ENCODE peak calls at places on chromosomes 16 and 17, in eight cellular contexts. K, N, J, T, B, U, C and F are unnamed samples.

GRCh38 chr17:83068641-83069570 is 10.5 kb upstream of the METRNL start:
- DNase-seq in U (no peak), J (no peak), N (peak), K (no peak), B (no peak), T (no peak), C (no peak), F (no peak)

GRCh38 chr17:56290486-56291118 is 137.3 kb downstream of the ANKFN1 start:
- DNase-seq in B (no peak), T (no peak), C (no peak), K (no peak), J (no peak), N (no peak), U (no peak), F (peak)

GRCh38 chr17:57788710-57789109 is 43.6 kb upstream of the CCDC182 start:
- DNase-seq in T (no peak), U (no peak), N (no peak), B (no peak), C (no peak), J (no peak), K (no peak), F (no peak)

GRCh38 chr17:49624896-49625295 is 49.2 kb downstream of the NXPH3 start:
- DNase-seq in U (no peak), K (no peak), N (no peak), J (no peak), C (no peak), T (no peak), B (peak), F (peak)

GRCh38 chr16:30354423-30355143 is 525 bp downstream of the CD2BP2 start:
- DNase-seq in J (no peak), T (no peak), B (no peak), K (no peak), C (peak), U (no peak), N (no peak), F (no peak)

GRCh38 chr17:36722121-36722902 is 120.9 kb downstream of the MRM1 start:
- DNase-seq in N (peak), C (peak), J (no peak), B (peak), T (peak), U (peak), K (no peak), F (peak)

GRCh38 chr16:79483336-79483735 is 117.2 kb downstream of the MAF start:
- DNase-seq in C (no peak), T (no peak), K (no peak), B (no peak), N (no peak), J (no peak), U (no peak), F (no peak)

GRCh38 chr17:56752263-56752662 is 81.5 kb downstream of the C17orf67 start:
- DNase-seq in B (peak), K (no peak), C (no peak), J (no peak), N (no peak), T (no peak), U (no peak), F (no peak)

GRCh38 chr17:74480290-74480689 is 13.9 kb downstream of the CD300A start:
- DNase-seq in K (no peak), B (no peak), U (no peak), J (no peak), N (no peak), C (no peak), T (no peak), F (no peak)

GRCh38 chr17:3911271-3912053 is 4.8 kb downstream of the P2RX1 start:
- DNase-seq in U (peak), N (no peak), T (no peak), K (no peak), B (no peak), J (no peak), C (no peak), F (no peak)

GRCh38 chr16:23859713-23860269 is 24.0 kb downstream of the PRKCB start:
- DNase-seq in B (no peak), U (no peak), N (no peak), J (no peak), C (no peak), K (no peak), T (no peak), F (no peak)
- H3K4me3 ChIP-seq in B (no peak), U (no peak), N (no peak), J (no peak), C (no peak), K (no peak), T (no peak), F (no peak)

DNA sequence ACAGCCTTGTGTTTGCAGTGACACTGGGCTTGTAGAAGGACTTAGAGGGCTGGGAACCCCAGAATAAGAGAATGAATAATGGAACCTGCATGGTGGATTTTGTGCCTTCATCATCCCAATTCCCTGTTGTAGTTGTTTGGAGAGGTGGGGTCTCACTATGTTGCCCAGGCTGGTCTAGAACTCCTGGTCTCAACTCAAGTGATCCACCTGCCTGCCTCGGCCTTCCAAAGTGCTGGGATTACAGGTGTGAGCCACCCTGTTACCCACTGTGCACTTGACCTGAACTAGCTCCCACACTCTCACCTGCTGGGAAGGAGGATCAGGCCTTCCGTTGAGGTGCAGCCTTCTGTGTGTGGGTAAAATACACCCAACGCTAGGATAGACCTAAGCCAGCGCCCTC is 55.4 kb downstream of the RAP1GAP2 start:
- DNase-seq in N (no peak), J (no peak), T (no peak), C (no peak), B (no peak), K (no peak), U (no peak), F (no peak)
- H3K4me3 ChIP-seq in N (no peak), J (no peak), T (no peak), C (no peak), B (no peak), K (no peak), U (no peak), F (no peak)

DNA sequence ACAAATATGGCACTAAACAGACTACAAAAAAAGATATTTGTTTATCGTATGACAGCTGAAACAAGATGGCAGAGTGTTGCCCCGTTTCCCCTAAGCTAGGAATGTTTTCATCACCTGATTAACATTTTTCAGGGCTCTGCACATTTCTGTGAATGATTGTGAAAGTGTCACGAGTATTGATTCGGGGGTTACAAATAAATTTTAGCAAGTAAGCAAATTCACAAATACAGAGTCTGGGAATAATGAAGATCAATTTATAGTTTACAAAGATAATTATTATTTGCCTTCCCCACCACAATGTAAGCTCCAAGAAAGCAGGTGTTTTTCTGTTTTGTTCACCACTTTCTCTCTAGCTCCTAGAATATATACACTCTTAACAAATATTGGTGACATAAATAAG is 361.2 kb upstream of the ERCC4 start:
- DNase-seq in U (no peak), K (no peak), T (no peak), B (no peak), N (no peak), J (no peak), C (no peak), F (no peak)
- H3K4me3 ChIP-seq in U (no peak), K (no peak), T (no peak), B (no peak), N (no peak), J (no peak), C (no peak), F (no peak)

GRCh38 chr17:30378797-30379302 is at the start of gene CPD:
- DNase-seq in K (peak), J (peak), C (peak), B (peak), N (peak), U (peak), T (peak), F (peak)

GRCh38 chr17:30379303-30380105 is 777 bp downstream of the CPD start:
- DNase-seq in J (no peak), T (no peak), B (no peak), C (no peak), K (no peak), U (peak), N (peak), F (no peak)

GRCh38 chr17:30382345-30382744 is 3.6 kb downstream of the CPD start:
- DNase-seq in B (no peak), T (no peak), U (no peak), C (no peak), N (no peak), K (no peak), J (no peak), F (no peak)

GRCh38 chr17:30380106-30380420 is 1.3 kb downstream of the CPD start:
- DNase-seq in J (no peak), T (no peak), B (peak), C (peak), K (no peak), N (no peak), U (no peak), F (peak)

GRCh38 chr17:30380643-30381419 is 2.1 kb downstream of the CPD start:
- DNase-seq in J (no peak), N (no peak), B (no peak), K (no peak), T (no peak), C (no peak), U (no peak), F (no peak)
- H3K4me3 ChIP-seq in J (peak), N (peak), B (peak), K (peak), T (no peak), C (peak), U (no peak), F (peak)

GRCh38 chr17:8001976-8002645 is at the start of gene GUCY2D:
- DNase-seq in J (no peak), K (no peak), N (no peak), U (no peak), T (no peak), C (no peak), B (no peak), F (no peak)
- H3K4me3 ChIP-seq in J (no peak), K (no peak), N (peak), U (no peak), T (peak), C (no peak), B (no peak), F (no peak)

GRCh38 chr17:42233994-42234393 is 39.7 kb upstream of the GHDC start:
- DNase-seq in T (no peak), U (no peak), K (no peak), N (peak), B (no peak), C (no peak), J (no peak), F (no peak)

GRCh38 chr17:42233148-42233547 is 38.9 kb upstream of the GHDC start:
- DNase-seq in U (no peak), C (no peak), J (no peak), B (peak), K (no peak), T (no peak), N (no peak), F (no peak)

GRCh38 chr17:42230225-42230624 is 35.9 kb upstream of the GHDC start:
- DNase-seq in U (no peak), C (no peak), B (no peak), T (no peak), N (peak), J (no peak), K (no peak), F (no peak)

GRCh38 chr17:42224651-42225050 is 30.4 kb upstream of the GHDC start:
- DNase-seq in B (no peak), C (no peak), T (no peak), K (no peak), N (no peak), J (no peak), U (no peak), F (no peak)

GRCh38 chr17:42227849-42228696 is 33.8 kb upstream of the GHDC start:
- DNase-seq in N (peak), K (no peak), B (peak), U (no peak), J (no peak), C (no peak), T (no peak), F (no peak)
- H3K4me3 ChIP-seq in N (no peak), K (no peak), B (no peak), U (no peak), J (no peak), C (no peak), T (no peak), F (no peak)

DNA sequence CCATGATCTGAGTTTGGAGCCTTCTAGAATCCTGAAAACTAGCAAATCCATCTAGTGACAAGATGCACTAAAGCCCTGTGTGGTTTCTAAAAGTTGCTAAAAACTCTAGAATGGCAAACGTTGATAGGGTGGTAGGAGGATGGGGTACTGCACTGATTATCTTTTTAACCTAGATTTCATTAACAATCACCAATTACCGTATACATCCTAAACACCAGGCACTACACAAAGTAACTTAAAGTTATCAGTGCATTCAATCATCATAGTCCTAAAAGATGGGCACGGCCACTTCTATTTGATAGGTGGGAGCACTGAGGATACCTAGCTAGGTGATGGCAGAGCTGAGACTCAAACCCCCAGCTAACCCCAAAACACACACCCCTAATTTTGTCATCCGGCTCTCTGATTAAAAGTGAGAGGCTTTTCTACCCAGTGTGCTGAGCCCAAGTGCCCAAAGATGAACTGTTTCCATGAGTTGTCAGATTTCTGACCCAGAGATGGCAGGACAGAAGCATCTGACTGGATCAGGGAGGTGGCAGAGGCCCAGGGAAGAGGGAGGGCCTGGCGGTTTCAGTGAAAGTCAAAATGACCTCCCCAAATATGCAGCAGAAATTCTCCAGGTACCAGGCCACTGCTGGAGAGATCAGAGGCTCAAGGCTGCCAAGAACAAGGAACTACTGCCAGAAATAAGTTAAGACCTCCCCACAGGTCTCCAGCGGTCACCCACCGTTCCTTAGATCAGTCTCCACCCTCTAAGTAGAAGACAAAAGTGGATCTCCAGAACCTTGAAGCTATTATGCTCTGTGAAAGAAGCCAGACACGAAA is 396.8 kb downstream of the SOX9 start:
- DNase-seq in C (no peak), B (no peak), U (no peak), N (no peak), K (no peak), J (no peak), T (no peak), F (peak)
- H3K4me3 ChIP-seq in C (no peak), B (no peak), U (no peak), N (no peak), K (no peak), J (no peak), T (no peak), F (no peak)

DNA sequence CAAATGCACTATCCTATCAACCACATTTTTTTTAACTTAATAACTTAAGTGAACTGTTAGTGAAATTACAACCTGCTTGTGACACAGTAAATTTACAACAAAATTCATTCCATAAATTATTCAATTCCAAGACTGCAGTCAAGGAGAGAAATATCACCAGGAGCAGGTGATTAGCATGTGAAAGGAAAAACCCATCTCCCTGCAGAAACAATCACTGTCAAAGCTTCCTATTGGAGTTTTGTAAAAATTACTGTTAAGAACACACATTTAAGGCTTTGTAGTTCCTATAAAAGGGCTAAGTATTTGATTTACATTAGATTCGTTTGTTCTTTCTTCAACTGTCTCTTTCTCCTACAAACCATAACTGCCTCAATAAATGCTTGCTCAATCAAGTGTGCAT is 195.2 kb upstream of the PSMD7 start:
- DNase-seq in B (no peak), N (no peak), J (no peak), C (no peak), T (no peak), K (no peak), U (no peak), F (no peak)
- H3K4me3 ChIP-seq in B (no peak), N (no peak), J (no peak), C (no peak), T (no peak), K (no peak), U (no peak), F (no peak)

GRCh38 chr17:44827863-44828262 is 2.2 kb downstream of the GJC1 start:
- DNase-seq in C (no peak), J (no peak), K (no peak), B (no peak), U (no peak), N (no peak), T (no peak), F (no peak)
- H3K4me3 ChIP-seq in C (peak), J (peak), K (peak), B (peak), U (no peak), N (peak), T (no peak), F (peak)